ENCODE peak calls at places on chromosomes 1 and 21, in six cellular contexts. F, D, S, R, Y and H are unnamed samples.

GRCh38 chr1:182724215-182724614 is 39.8 kb upstream of the RGS8 start:
- DNase-seq in F (no peak), D (no peak), S (no peak), R (no peak), Y (no peak), H (no peak)

GRCh38 chr1:162564762-162565218 is 3.3 kb downstream of the UAP1 start:
- DNase-seq in F (no peak), D (no peak), S (no peak), R (no peak), Y (no peak), H (no peak)

GRCh38 chr1:19096036-19096833 is 113.8 kb downstream of the UBR4 start:
- DNase-seq in F (no peak), D (no peak), S (peak; percentile 65), R (no peak), Y (no peak), H (no peak)

GRCh38 chr21:25670726-25671125 is 31.7 kb downstream of the JAM2 start:
- DNase-seq in F (no peak), D (no peak), S (no peak), R (peak; percentile 12), Y (no peak), H (no peak)

GRCh38 chr1:234925440-234926251 is 203.0 kb downstream of the TOMM20 start:
- DNase-seq in F (no peak), D (no peak), S (no peak), R (peak; percentile 98), Y (no peak), H (no peak)

GRCh38 chr1:240575976-240576666 is 35.8 kb downstream of the GREM2 start:
- DNase-seq in F (no peak), D (no peak), S (peak; percentile 63), R (peak; percentile 61), Y (peak; percentile 21), H (peak; percentile 66)

GRCh38 chr1:226211181-226211580 is 12.3 kb upstream of the MIXL1 start:
- DNase-seq in F (no peak), D (no peak), S (no peak), R (no peak), Y (no peak), H (no peak)

GRCh38 chr1:222020553-222020952 is 278.7 kb upstream of the DUSP10 start:
- DNase-seq in F (no peak), D (no peak), S (no peak), R (no peak), Y (no peak), H (no peak)

GRCh38 chr1:193479187-193479586 is 292.8 kb upstream of the B3GALT2 start:
- DNase-seq in F (peak; percentile 16), D (no peak), S (peak; percentile 91), R (no peak), Y (peak; percentile 74), H (peak; percentile 53)

GRCh38 chr1:183589836-183590224 is 429 bp downstream of the NCF2 start:
- DNase-seq in F (no peak), D (no peak), S (no peak), R (no peak), Y (no peak), H (no peak)

GRCh38 chr1:18967066-18967690 is 10.7 kb upstream of the IFFO2 start:
- DNase-seq in F (no peak), D (no peak), S (no peak), R (no peak), Y (no peak), H (no peak)

GRCh38 chr1:5746611-5747427 is 245.4 kb downstream of the NPHP4 start:
- DNase-seq in F (no peak), D (no peak), S (peak; percentile 55), R (no peak), Y (no peak), H (no peak)